ENCODE peak calls at places on chromosomes 13 and 19, in five cellular contexts. Z is ELR; L is activated CD4-positive, alpha-beta T cell treated with anti-CD3 and anti-CD28 coated beads, Interleukin-2, amount 50 U/mL, for 24 hours; S is amniotic stem cell; J is GM04504. I is an unnamed sample.

GRCh38 chr13:114151031-114151430 is 18.6 kb upstream of the RASA3 start:
- DNase-seq in J (no peak), S (no peak), L (no peak), Z (no peak), I (no peak)

GRCh38 chr13:46831588-46832194 is 34.7 kb upstream of the ESD start:
- DNase-seq in J (peak; percentile 15), Z (peak; percentile 63), L (peak; percentile 17), S (peak; percentile 2), I (peak; percentile 34)

GRCh38 chr19:55654833-55655647 is at the start of gene U2AF2:
- DNase-seq in S (peak; percentile 93), L (peak; percentile 93), J (peak; percentile 81), Z (peak; percentile 90), I (peak; percentile 97)

GRCh38 chr19:35557539-35558399 is 5.7 kb downstream of the ATP4A start:
- DNase-seq in L (peak; percentile 29), Z (peak; percentile 20), S (no peak), J (no peak), I (peak; percentile 53)

GRCh38 chr13:31878495-31878894 is 139.2 kb downstream of the RXFP2 start:
- DNase-seq in S (no peak), Z (no peak), J (no peak), L (no peak), I (no peak)

GRCh38 chr13:91375119-91375729 is 23.2 kb upstream of the GPC5 start:
- DNase-seq in J (no peak), L (no peak), S (no peak), Z (peak; percentile 43), I (no peak)

GRCh38 chr13:41587490-41587889 is 130.1 kb downstream of the RGCC start:
- DNase-seq in J (no peak), Z (no peak), S (no peak), L (no peak), I (no peak)

GRCh38 chr13:106566682-106567420 is 1.1 kb downstream of the ARGLU1 start:
- DNase-seq in J (no peak), S (peak; percentile 22), Z (peak; percentile 77), L (peak; percentile 22), I (peak; percentile 47)

GRCh38 chr13:20358022-20358421 is 125.9 kb upstream of the GJB6 start:
- DNase-seq in Z (no peak), J (no peak), S (no peak), L (no peak), I (no peak)

GRCh38 chr13:22027561-22027960 is 356.7 kb downstream of the FGF9 start:
- DNase-seq in S (no peak), L (no peak), Z (no peak), J (no peak), I (no peak)

GRCh38 chr13:113421673-113422270 is 31.5 kb downstream of the ADPRHL1 start:
- DNase-seq in S (no peak), J (no peak), L (no peak), Z (no peak), I (peak; percentile 58)

GRCh38 chr13:62357887-62358645 is 942.4 kb upstream of the PCDH20 start:
- DNase-seq in S (peak; percentile 42), Z (peak; percentile 79), J (peak; percentile 1), L (no peak), I (no peak)

GRCh38 chr13:106865706-106866288 is 297.9 kb upstream of the ARGLU1 start:
- DNase-seq in L (no peak), J (no peak), S (no peak), Z (no peak), I (no peak)

GRCh38 chr13:94346261-94347019 is 133.0 kb downstream of the DCT start:
- DNase-seq in Z (no peak), S (no peak), L (peak; percentile 31), J (no peak), I (no peak)

GRCh38 chr13:30466841-30467252 is 1.1 kb upstream of the HMGB1 start:
- DNase-seq in S (no peak), Z (peak; percentile 41), L (no peak), J (no peak), I (no peak)

GRCh38 chr19:46284635-46285034 is 12.2 kb upstream of the HIF3A start:
- DNase-seq in Z (no peak), S (no peak), J (no peak), L (no peak), I (no peak)